ENCODE peak calls at places on chromosomes 6 and 20, in six cellular contexts. X is GM12878, Q is H1, P is GM12891, G is HepG2, U is K562. W is an unnamed sample.

GRCh38 chr6:75830959-75831885 is 82.2 kb downstream of the MYO6 start:
- DNase-seq in X (peak), Q (no peak), P (no peak), G (no peak), U (no peak), W (no peak)

GRCh38 chr6:127900935-127901334 is at the start of gene THEMIS:
- DNase-seq in X (no peak), Q (no peak), P (no peak), G (no peak), U (no peak), W (no peak)

GRCh38 chr6:127466416-127466815 is 7.2 kb upstream of the KIAA0408 start:
- DNase-seq in X (no peak), Q (no peak), P (no peak), G (no peak), U (no peak), W (no peak)

GRCh38 chr6:75437451-75438185 is 56.0 kb downstream of the FILIP1 start:
- DNase-seq in X (no peak), Q (no peak), P (no peak), G (no peak), U (no peak), W (no peak)

GRCh38 chr6:115485400-115485799 is 575.3 kb downstream of the FRK start:
- DNase-seq in X (no peak), Q (no peak), P (no peak), G (no peak), U (no peak), W (no peak)

GRCh38 chr20:48773837-48774418 is 53.9 kb downstream of the PREX1 start:
- DNase-seq in X (no peak), Q (no peak), P (no peak), G (no peak), U (no peak), W (no peak)

GRCh38 chr6:166515072-166515810 is 71.2 kb downstream of the RAMACL start:
- DNase-seq in X (no peak), Q (no peak), P (no peak), G (peak), U (peak), W (no peak)

GRCh38 chr6:105263685-105264298 is 84.0 kb upstream of the POPDC3 start:
- DNase-seq in X (no peak), Q (no peak), P (no peak), G (no peak), U (no peak), W (no peak)

GRCh38 chr6:84763397-84764331 is 734 bp downstream of the TBX18 start:
- DNase-seq in X (no peak), Q (no peak), P (no peak), G (no peak), U (peak), W (no peak)

GRCh38 chr6:27178001-27178730 is 69.3 kb upstream of the PRSS16 start:
- DNase-seq in X (peak), Q (no peak), P (no peak), G (peak), U (no peak), W (no peak)

GRCh38 chr6:10725046-10725445 is 2.2 kb downstream of the TMEM14C start:
- DNase-seq in X (no peak), Q (no peak), P (no peak), G (no peak), U (peak), W (no peak)

GRCh38 chr6:8085053-8085511 is 17.3 kb downstream of the EEF1E1 start:
- DNase-seq in X (no peak), Q (no peak), P (no peak), G (peak), U (no peak), W (no peak)

GRCh38 chr20:40676870-40677269 is 12.2 kb downstream of the MAFB start:
- DNase-seq in X (no peak), Q (no peak), P (no peak), G (no peak), U (no peak), W (no peak)

GRCh38 chr6:111623046-111623718 is 17.5 kb upstream of the TRAF3IP2 start:
- DNase-seq in X (no peak), Q (no peak), P (no peak), G (no peak), U (no peak), W (no peak)

GRCh38 chr20:63258826-63259225 is 4.6 kb upstream of the NKAIN4 start:
- DNase-seq in X (no peak), Q (no peak), P (no peak), G (no peak), U (no peak), W (no peak)

GRCh38 chr20:25021336-25021735 is 28.8 kb upstream of the APMAP start:
- DNase-seq in X (no peak), Q (no peak), P (no peak), G (no peak), U (no peak), W (no peak)

GRCh38 chr20:15297059-15297875 is 959.9 kb upstream of the FLRT3 start:
- DNase-seq in X (no peak), Q (no peak), P (no peak), G (no peak), U (no peak), W (no peak)

GRCh38 chr6:166903027-166903426 is 53.3 kb downstream of the RNASET2 start:
- DNase-seq in X (no peak), Q (no peak), P (no peak), G (no peak), U (no peak), W (no peak)

GRCh38 chr6:32176476-32177181 is 745 bp upstream of the AGPAT1 start:
- DNase-seq in X (no peak), Q (no peak), P (no peak), G (no peak), U (no peak), W (no peak)

GRCh38 chr6:32177788-32178546 is at the start of gene RNF5:
- DNase-seq in X (peak), Q (peak), P (peak), G (peak), U (peak), W (peak)

GRCh38 chr6:32179746-32180405 is 1.7 kb downstream of the RNF5 start:
- DNase-seq in X (no peak), Q (no peak), P (no peak), G (no peak), U (no peak), W (no peak)

GRCh38 chr6:32177182-32177787 is 920 bp upstream of the RNF5 start:
- DNase-seq in X (no peak), Q (no peak), P (no peak), G (no peak), U (peak), W (no peak)

GRCh38 chr6:32178547-32179440 is 589 bp downstream of the RNF5 start:
- DNase-seq in X (no peak), Q (no peak), P (no peak), G (no peak), U (peak), W (no peak)
- TF ChIP-seq POLR2A in X (peak), Q (no peak), P (peak), G (no peak), U (peak), W (no peak)

GRCh38 chr6:142416179-142416578 is 114.4 kb downstream of the ADGRG6 start:
- DNase-seq in X (no peak), Q (no peak), P (no peak), G (no peak), U (no peak), W (no peak)
- TF ChIP-seq TAF1 in X (no peak), Q (no peak), P (no peak), G (no peak), U (no peak), W (no peak)

GRCh38 chr6:35719830-35720733 is 16.8 kb upstream of the ARMC12 start:
- DNase-seq in X (peak), Q (no peak), P (peak), G (no peak), U (peak), W (peak)
- TF ChIP-seq POLR2AphosphoS5 in X (peak), Q (no peak), P (no peak), G (no peak), U (no peak), W (no peak)

GRCh38 chr6:132481189-132481588 is 31.7 kb downstream of the STX7 start:
- DNase-seq in X (no peak), Q (no peak), P (no peak), G (no peak), U (no peak), W (no peak)

GRCh38 chr6:132482595-132482994 is 30.3 kb downstream of the STX7 start:
- DNase-seq in X (no peak), Q (no peak), P (no peak), G (no peak), U (no peak), W (no peak)

GRCh38 chr6:132484680-132485018 is 28.3 kb downstream of the STX7 start:
- DNase-seq in X (no peak), Q (no peak), P (no peak), G (no peak), U (no peak), W (no peak)

GRCh38 chr6:132487762-132488161 is 25.2 kb downstream of the STX7 start:
- DNase-seq in X (no peak), Q (no peak), P (no peak), G (no peak), U (no peak), W (no peak)

GRCh38 chr6:132483779-132484679 is 28.9 kb downstream of the STX7 start:
- DNase-seq in X (peak), Q (no peak), P (no peak), G (peak), U (peak), W (no peak)
- TF ChIP-seq POLR2A in X (no peak), Q (no peak), P (no peak), G (no peak), U (no peak), W (no peak)

GRCh38 chr20:497979-498378 is 35.6 kb upstream of the TBC1D20 start:
- DNase-seq in X (no peak), Q (no peak), P (no peak), G (no peak), U (no peak), W (no peak)
- TF ChIP-seq TAF1 in X (no peak), Q (no peak), P (no peak), G (no peak), U (no peak), W (no peak)

GRCh38 chr6:94893327-94893726 is 684.0 kb upstream of the MANEA start:
- DNase-seq in X (no peak), Q (no peak), P (no peak), G (no peak), U (no peak), W (no peak)
- TF ChIP-seq POLR2AphosphoS5 in X (no peak), Q (no peak), P (no peak), G (no peak), U (no peak), W (no peak)

DNA sequence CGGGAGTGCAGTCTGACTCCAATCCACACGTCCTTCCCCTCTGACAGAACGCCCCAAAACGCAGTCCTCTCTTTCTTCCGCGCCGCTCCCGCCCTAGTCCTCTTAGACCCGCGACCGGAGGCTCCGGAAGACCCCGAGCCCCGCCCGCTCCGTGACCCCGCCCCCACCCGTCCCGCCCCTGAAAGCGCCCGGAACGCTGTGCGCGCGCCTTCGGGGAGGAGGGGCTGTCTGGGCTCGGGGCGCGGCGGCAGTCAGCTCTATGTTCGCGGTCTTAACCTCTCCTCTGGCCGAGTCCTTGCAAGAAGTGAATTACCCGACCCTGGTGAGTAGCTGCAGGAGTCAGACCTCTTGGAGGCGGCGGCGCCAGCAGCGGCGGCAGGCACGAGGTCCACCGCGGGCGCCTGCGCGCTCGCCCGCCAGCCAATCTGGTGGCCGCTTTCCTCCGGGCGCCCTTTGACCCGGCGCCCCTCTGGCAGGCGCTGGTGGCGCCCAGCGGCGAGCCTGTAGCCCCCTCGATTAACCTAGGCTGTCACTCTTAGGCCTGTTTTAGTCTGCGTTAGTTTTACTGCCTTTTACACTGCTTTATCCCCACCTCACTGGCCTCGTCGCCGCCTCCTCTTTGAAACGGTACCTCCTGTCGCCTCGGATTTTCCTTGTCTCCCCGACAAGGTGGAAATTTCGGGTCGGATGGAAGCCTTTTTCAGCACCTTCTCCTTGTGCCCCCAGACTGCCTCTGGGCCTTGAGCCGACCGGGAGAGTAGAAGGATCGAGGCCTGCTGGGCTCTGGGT is at the start of gene MANEA:
- DNase-seq in X (peak), Q (peak), P (peak), G (peak), U (peak), W (peak)
- TF ChIP-seq POLR2A in X (peak), Q (peak), P (peak), G (peak), U (peak), W (peak)

W was measured in GM12892.